ENCODE peak calls at places on chromosome 11, in five cellular contexts. One of them, this sample, is unnamed.

GRCh38 chr11:47254381-47254780 is 3.4 kb upstream of the NR1H3 start:
- DNase-seq in AG09319: no peak
- DNase-seq in T-helper 2 cell: no peak
- DNase-seq in activated T-cell treated with anti-CD3 and anti-CD28 coated beads for 1 hour: no peak
- DNase-seq in HuH-7.5: no peak
- DNase-seq in this sample: no peak

GRCh38 chr11:567036-567628 is 6.4 kb downstream of the RASSF7 start:
- DNase-seq in AG09319: no peak
- DNase-seq in T-helper 2 cell: no peak
- DNase-seq in activated T-cell treated with anti-CD3 and anti-CD28 coated beads for 1 hour: no peak
- DNase-seq in HuH-7.5: no peak
- DNase-seq in this sample: no peak

GRCh38 chr11:2258501-2259465 is 11.6 kb downstream of the ASCL2 start:
- DNase-seq in AG09319: no peak
- DNase-seq in T-helper 2 cell: no peak
- DNase-seq in activated T-cell treated with anti-CD3 and anti-CD28 coated beads for 1 hour: no peak
- DNase-seq in HuH-7.5: no peak
- DNase-seq in this sample: no peak

GRCh38 chr11:72821920-72822799 is 7.9 kb downstream of the ATG16L2 start:
- DNase-seq in AG09319: peak; percentile 57
- DNase-seq in T-helper 2 cell: peak; percentile 94
- DNase-seq in activated T-cell treated with anti-CD3 and anti-CD28 coated beads for 1 hour: peak; percentile 71
- DNase-seq in HuH-7.5: no peak
- DNase-seq in this sample: peak; percentile 82

GRCh38 chr11:92964471-92964870 is 5.0 kb upstream of the MTNR1B start:
- DNase-seq in AG09319: no peak
- DNase-seq in T-helper 2 cell: no peak
- DNase-seq in activated T-cell treated with anti-CD3 and anti-CD28 coated beads for 1 hour: no peak
- DNase-seq in HuH-7.5: no peak
- DNase-seq in this sample: no peak

GRCh38 chr11:121881806-121882205 is 234.2 kb downstream of the BLID start:
- DNase-seq in AG09319: no peak
- DNase-seq in T-helper 2 cell: no peak
- DNase-seq in activated T-cell treated with anti-CD3 and anti-CD28 coated beads for 1 hour: no peak
- DNase-seq in HuH-7.5: no peak
- DNase-seq in this sample: no peak

GRCh38 chr11:121534131-121535093 is 81.6 kb upstream of the SORL1-AS1 start:
- DNase-seq in AG09319: peak; percentile 10
- DNase-seq in T-helper 2 cell: no peak
- DNase-seq in activated T-cell treated with anti-CD3 and anti-CD28 coated beads for 1 hour: no peak
- DNase-seq in HuH-7.5: no peak
- DNase-seq in this sample: no peak

GRCh38 chr11:122731500-122731913 is 76.0 kb downstream of the UBASH3B start:
- DNase-seq in AG09319: peak; percentile 42
- DNase-seq in T-helper 2 cell: no peak
- DNase-seq in activated T-cell treated with anti-CD3 and anti-CD28 coated beads for 1 hour: no peak
- DNase-seq in HuH-7.5: no peak
- DNase-seq in this sample: no peak

GRCh38 chr11:44351006-44351660 is 41.2 kb upstream of the ALX4 start:
- DNase-seq in AG09319: no peak
- DNase-seq in T-helper 2 cell: no peak
- DNase-seq in activated T-cell treated with anti-CD3 and anti-CD28 coated beads for 1 hour: no peak
- DNase-seq in HuH-7.5: no peak
- DNase-seq in this sample: no peak

GRCh38 chr11:99343117-99343516 is 322.4 kb downstream of the CNTN5 start:
- DNase-seq in AG09319: no peak
- DNase-seq in T-helper 2 cell: no peak
- DNase-seq in activated T-cell treated with anti-CD3 and anti-CD28 coated beads for 1 hour: no peak
- DNase-seq in HuH-7.5: no peak
- DNase-seq in this sample: no peak

GRCh38 chr11:35639591-35640179 is 21.4 kb downstream of the FJX1 start:
- DNase-seq in AG09319: no peak
- DNase-seq in T-helper 2 cell: no peak
- DNase-seq in activated T-cell treated with anti-CD3 and anti-CD28 coated beads for 1 hour: no peak
- DNase-seq in HuH-7.5: no peak
- DNase-seq in this sample: no peak

GRCh38 chr11:73577496-73577917 is 20.4 kb downstream of the FAM168A start:
- DNase-seq in AG09319: peak; percentile 45
- DNase-seq in T-helper 2 cell: peak; percentile 38
- DNase-seq in activated T-cell treated with anti-CD3 and anti-CD28 coated beads for 1 hour: no peak
- DNase-seq in HuH-7.5: no peak
- DNase-seq in this sample: no peak

GRCh38 chr11:71075116-71075720 is 177.2 kb downstream of the SHANK2 start:
- DNase-seq in AG09319: no peak
- DNase-seq in T-helper 2 cell: no peak
- DNase-seq in activated T-cell treated with anti-CD3 and anti-CD28 coated beads for 1 hour: no peak
- DNase-seq in HuH-7.5: no peak
- DNase-seq in this sample: no peak

This sample was measured in stimulated activated naive CD4-positive, alpha-beta T cell.